ENCODE peak calls at places on chromosomes 5 and 9, in five cellular contexts. R is endothelial cell of umbilical vein, G is fibroblast of the aortic adventitia, P is epithelial cell of esophagus, D is transverse colon. X is an unnamed sample.

GRCh38 chr9:71243951-71244350 is 122.5 kb upstream of the TRPM3 start:
- DNase-seq in R (no peak), G (no peak), P (no peak), D (no peak), X (no peak)

GRCh38 chr5:163504091-163504931 is 1.1 kb upstream of the MAT2B start:
- DNase-seq in R (peak), G (peak), P (peak), D (peak), X (peak)

GRCh38 chr9:6584881-6585597 is 60.5 kb downstream of the GLDC start:
- DNase-seq in R (peak), G (peak), P (peak), D (no peak), X (no peak)

GRCh38 chr9:115262952-115263351 is 145.0 kb upstream of the TNC start:
- DNase-seq in R (no peak), G (peak), P (peak), D (no peak), X (no peak)

GRCh38 chr5:144230806-144231205 is 60.1 kb downstream of the KCTD16 start:
- DNase-seq in R (no peak), G (peak), P (no peak), D (peak), X (no peak)

GRCh38 chr9:134271338-134272301 is 54.6 kb upstream of the RXRA start:
- DNase-seq in R (no peak), G (no peak), P (no peak), D (no peak), X (no peak)

GRCh38 chr9:16119861-16120641 is 567.2 kb downstream of the CCDC171 start:
- DNase-seq in R (no peak), G (peak), P (peak), D (no peak), X (no peak)

GRCh38 chr5:81948349-81948748 is 23.5 kb upstream of the ATG10 start:
- DNase-seq in R (no peak), G (peak), P (peak), D (no peak), X (no peak)

GRCh38 chr9:95092321-95093072 is 225.0 kb downstream of the FANCC start:
- DNase-seq in R (peak), G (peak), P (peak), D (peak), X (peak)

GRCh38 chr9:135825435-135826187 is 81.7 kb downstream of the CAMSAP1 start:
- DNase-seq in R (no peak), G (no peak), P (no peak), D (no peak), X (no peak)

GRCh38 chr5:31502506-31502905 is 29.4 kb downstream of the DROSHA start:
- DNase-seq in R (no peak), G (peak), P (no peak), D (no peak), X (no peak)

GRCh38 chr5:82167372-82167771 is 110.8 kb downstream of the RPS23 start:
- DNase-seq in R (no peak), G (no peak), P (no peak), D (no peak), X (no peak)

GRCh38 chr5:113330533-113331200 is 104.1 kb downstream of the TSSK1B start:
- DNase-seq in R (peak), G (peak), P (peak), D (no peak), X (no peak)

GRCh38 chr5:8270246-8270645 is 401.3 kb downstream of the MTRR start:
- DNase-seq in R (no peak), G (no peak), P (no peak), D (no peak), X (no peak)

GRCh38 chr9:27595733-27596132 is 22.5 kb upstream of the C9orf72 start:
- DNase-seq in R (no peak), G (no peak), P (no peak), D (no peak), X (no peak)

GRCh38 chr5:43066799-43067741 is 27.0 kb upstream of the ANXA2R start:
- DNase-seq in R (peak), G (peak), P (peak), D (peak), X (peak)

DNA sequence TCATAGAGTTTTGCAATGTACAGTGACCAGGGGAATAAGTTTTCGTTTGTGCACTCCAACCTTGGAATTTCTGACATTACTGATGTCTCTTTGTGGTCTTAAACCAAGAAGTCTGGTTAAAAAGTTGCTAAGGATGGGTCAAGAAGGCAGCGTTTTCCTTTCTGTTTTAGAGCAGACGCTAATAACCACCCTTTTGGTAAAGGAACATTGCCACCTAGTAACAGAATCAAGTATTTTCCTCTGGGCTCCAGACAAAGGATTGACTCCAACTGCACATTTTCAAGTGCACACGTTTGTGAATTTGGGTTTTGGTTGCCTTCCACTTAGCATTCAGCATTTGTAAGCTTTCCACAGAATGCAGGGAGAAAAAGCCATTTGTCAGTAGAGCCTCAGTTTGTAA is 22.2 kb upstream of the CEP78 start:
- DNase-seq in R (peak), G (peak), P (peak), D (no peak), X (no peak)
- TF ChIP-seq CTCF in R (peak), G (peak), P (peak), D (peak), X (peak)

GRCh38 chr5:4294878-4295277 is 699.2 kb downstream of the IRX1 start:
- DNase-seq in R (no peak), G (no peak), P (no peak), D (no peak), X (no peak)

DNA sequence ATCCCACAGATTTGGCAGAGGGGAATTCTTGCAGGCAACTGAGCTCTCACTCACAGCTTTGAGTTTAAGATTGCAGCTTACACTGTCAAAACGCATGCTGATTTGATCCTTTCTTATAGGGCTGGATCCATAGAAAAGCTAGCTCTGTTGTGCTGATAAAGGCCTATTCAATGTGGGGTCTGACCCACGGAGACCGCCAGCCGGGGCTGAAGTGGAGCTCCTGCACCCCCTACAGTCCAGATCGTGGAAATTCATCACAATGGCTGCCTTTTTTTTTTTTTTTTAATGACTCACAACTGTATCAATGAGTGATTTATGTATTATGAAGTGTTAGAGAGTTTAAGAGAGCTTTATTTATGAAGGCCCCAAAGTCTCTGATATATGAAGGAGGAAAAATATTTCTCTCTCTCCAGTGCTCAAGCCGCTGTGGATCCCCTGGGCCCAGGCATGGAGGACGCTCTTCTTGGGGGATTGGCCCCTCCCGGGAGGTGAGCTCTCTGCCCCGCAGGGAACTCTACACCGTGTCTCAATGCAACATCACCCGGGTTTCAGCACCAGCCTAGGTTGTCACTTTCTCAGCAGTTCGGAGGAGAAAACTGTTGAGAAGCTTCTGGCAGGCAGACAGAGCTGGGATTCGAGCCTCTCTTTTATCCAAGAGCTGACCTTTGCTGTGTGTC is 700.2 kb downstream of the IRX1 start:
- DNase-seq in R (no peak), G (no peak), P (peak), D (no peak), X (peak)
- TF ChIP-seq CTCF in R (no peak), G (no peak), P (peak), D (peak), X (peak)

DNA sequence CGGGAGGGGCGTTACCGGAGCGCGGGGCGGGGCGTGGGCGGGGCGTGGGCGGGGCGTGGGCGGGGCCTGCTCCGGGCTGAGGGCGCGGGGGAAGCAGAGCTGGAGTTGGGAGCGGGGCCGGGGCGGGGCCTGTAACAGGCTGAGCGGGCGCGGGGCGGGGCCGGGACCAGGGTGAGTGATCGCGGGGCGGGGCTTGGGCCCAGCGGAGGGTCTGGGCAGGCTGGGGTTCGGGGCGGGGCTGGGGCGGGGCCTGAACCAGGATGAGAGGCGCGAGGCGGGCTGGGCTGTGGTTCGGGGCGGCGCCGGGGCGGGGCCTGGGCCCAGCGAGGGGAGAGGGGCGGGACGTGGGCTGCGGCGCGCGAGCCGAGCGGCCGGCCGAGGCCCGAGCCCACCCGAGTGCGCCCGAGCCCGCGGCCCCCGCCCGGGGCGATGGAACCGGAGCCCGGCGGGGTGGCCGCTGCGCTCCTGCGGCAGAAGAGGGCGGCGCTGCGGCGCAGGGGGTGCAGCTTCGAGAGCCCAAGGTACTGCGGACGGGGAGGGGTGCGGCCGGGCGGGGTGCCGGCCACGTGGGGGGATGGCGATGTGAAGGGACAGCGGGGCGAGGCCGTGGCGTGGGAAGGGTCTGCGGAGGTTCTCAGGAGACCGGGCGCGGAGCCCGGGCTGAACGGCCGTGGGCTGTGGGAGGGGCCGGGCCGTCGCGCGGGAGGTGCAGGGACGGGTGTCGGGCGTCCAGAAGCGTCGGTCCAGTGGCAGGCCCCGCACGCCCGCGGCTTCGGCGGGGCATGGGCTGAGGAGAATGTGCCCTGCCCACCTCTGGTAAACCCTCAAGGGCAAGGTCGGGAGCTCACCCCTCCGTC is 39.5 kb upstream of the GARNL3 start:
- DNase-seq in R (peak), G (peak), P (peak), D (peak), X (peak)
- TF ChIP-seq CTCF in R (no peak), G (no peak), P (no peak), D (peak), X (no peak)

DNA sequence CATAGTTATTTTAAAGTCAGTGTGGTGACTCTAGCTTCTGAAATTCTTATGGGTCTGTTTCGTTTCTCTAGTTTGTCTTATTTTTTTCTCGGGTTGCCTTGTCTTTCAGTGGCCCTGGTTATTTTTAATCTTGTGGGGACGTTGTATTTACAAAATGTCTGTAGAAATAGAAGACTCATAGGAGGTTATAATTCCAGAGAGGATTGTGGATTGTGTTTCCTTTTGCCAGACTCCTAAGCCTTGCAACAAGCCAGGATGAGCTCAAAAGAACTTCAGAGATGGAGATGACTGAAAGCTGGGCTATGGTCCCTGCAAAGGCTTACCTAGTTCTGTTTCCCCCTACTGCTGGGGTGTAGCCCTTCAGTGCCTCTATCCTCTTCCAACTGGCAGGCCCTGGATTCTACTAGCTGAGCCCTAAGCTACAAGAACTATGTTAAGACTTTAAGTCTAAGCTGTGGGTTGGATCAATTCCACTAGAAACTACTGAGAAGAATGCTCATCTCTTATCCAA is 32.2 kb upstream of the LECT2 start:
- DNase-seq in R (no peak), G (peak), P (no peak), D (no peak), X (no peak)
- TF ChIP-seq CTCF in R (no peak), G (no peak), P (no peak), D (no peak), X (no peak)

GRCh38 chr5:10612251-10612650 is 48.4 kb downstream of the ANKRD33B start:
- DNase-seq in R (no peak), G (no peak), P (no peak), D (no peak), X (no peak)
- TF ChIP-seq CTCF in R (no peak), G (peak), P (no peak), D (no peak), X (no peak)

DNA sequence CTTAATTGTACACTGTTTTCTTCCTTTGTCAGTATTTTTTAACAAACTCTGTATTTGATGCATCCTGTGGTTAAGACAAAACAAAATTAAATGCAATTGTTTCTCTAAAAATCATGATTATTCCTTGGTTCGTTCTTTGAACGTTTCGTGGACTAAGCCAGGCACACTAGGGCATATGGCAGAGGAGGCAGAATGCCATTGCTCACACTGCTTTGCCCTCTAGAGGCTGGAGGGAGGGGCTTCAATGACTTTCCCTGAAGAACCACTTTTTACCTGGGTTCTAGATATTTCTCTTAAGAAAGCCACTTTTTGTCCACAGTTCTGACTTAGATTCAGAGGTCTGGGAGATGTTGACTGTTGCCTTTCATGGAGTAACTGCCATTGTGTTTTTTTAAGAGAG is 236.2 kb upstream of the ADAMTSL1 start:
- DNase-seq in R (no peak), G (no peak), P (no peak), D (no peak), X (no peak)
- TF ChIP-seq CTCF in R (no peak), G (no peak), P (no peak), D (no peak), X (no peak)

GRCh38 chr5:52837068-52837467 is 49.4 kb downstream of the ITGA1 start:
- DNase-seq in R (peak), G (no peak), P (peak), D (no peak), X (no peak)
- TF ChIP-seq CTCF in R (peak), G (no peak), P (no peak), D (no peak), X (no peak)

GRCh38 chr5:69498384-69498783 is 5.8 kb downstream of the OCLN start:
- DNase-seq in R (no peak), G (no peak), P (peak), D (no peak), X (no peak)
- TF ChIP-seq CTCF in R (no peak), G (no peak), P (no peak), D (no peak), X (no peak)

GRCh38 chr5:77844408-77845272 is 68.5 kb upstream of the TBCA start:
- DNase-seq in R (peak), G (peak), P (no peak), D (no peak), X (no peak)
- TF ChIP-seq CTCF in R (peak), G (peak), P (no peak), D (no peak), X (no peak)